ENCODE peak calls at places on chromosomes 12 and 14, in six cellular contexts. One of them, this sample, is unnamed.

GRCh38 chr14:105203057-105203494 is 22.0 kb upstream of the NUDT14 start:
- DNase-seq in A549: peak
- DNase-seq in H1: peak
- DNase-seq in HepG2: no peak
- DNase-seq in WTC11: peak
- DNase-seq in K562: peak
- DNase-seq in this sample: peak

GRCh38 chr14:76782115-76782884 is 21.0 kb downstream of the VASH1 start:
- DNase-seq in A549: no peak
- DNase-seq in H1: no peak
- DNase-seq in HepG2: no peak
- DNase-seq in WTC11: no peak
- DNase-seq in K562: no peak
- DNase-seq in this sample: no peak

GRCh38 chr14:101026341-101026740 is 122.8 kb upstream of the RTL1 start:
- DNase-seq in A549: no peak
- DNase-seq in H1: no peak
- DNase-seq in HepG2: no peak
- DNase-seq in WTC11: no peak
- DNase-seq in K562: no peak
- DNase-seq in this sample: no peak

GRCh38 chr14:20609215-20610001 is 18.2 kb upstream of the RNASE12 start:
- DNase-seq in A549: peak
- DNase-seq in H1: no peak
- DNase-seq in HepG2: peak
- DNase-seq in WTC11: peak
- DNase-seq in K562: peak
- DNase-seq in this sample: peak

GRCh38 chr12:113222730-113223531 is 1.7 kb downstream of the TPCN1 start:
- DNase-seq in A549: peak
- DNase-seq in H1: no peak
- DNase-seq in HepG2: peak
- DNase-seq in WTC11: no peak
- DNase-seq in K562: no peak
- DNase-seq in this sample: peak

GRCh38 chr14:68460541-68460940 is 332.3 kb downstream of the ZFP36L1 start:
- DNase-seq in A549: no peak
- DNase-seq in H1: no peak
- DNase-seq in HepG2: no peak
- DNase-seq in WTC11: no peak
- DNase-seq in K562: no peak
- DNase-seq in this sample: peak

GRCh38 chr12:132424118-132424438 is 65.9 kb upstream of the FBRSL1 start:
- DNase-seq in A549: no peak
- DNase-seq in H1: no peak
- DNase-seq in HepG2: no peak
- DNase-seq in WTC11: no peak
- DNase-seq in K562: no peak
- DNase-seq in this sample: no peak

GRCh38 chr12:123062682-123063426 is 82.4 kb downstream of the ARL6IP4 start:
- DNase-seq in A549: peak
- DNase-seq in H1: no peak
- DNase-seq in HepG2: peak
- DNase-seq in WTC11: no peak
- DNase-seq in K562: peak
- DNase-seq in this sample: peak

GRCh38 chr12:101604132-101604531 is 9.4 kb downstream of the MYBPC1 start:
- DNase-seq in A549: no peak
- DNase-seq in H1: no peak
- DNase-seq in HepG2: peak
- DNase-seq in WTC11: no peak
- DNase-seq in K562: no peak
- DNase-seq in this sample: no peak

GRCh38 chr14:85817430-85817829 is 287.5 kb downstream of the FLRT2 start:
- DNase-seq in A549: no peak
- DNase-seq in H1: no peak
- DNase-seq in HepG2: no peak
- DNase-seq in WTC11: no peak
- DNase-seq in K562: no peak
- DNase-seq in this sample: no peak

GRCh38 chr12:52836042-52836466 is 1.9 kb upstream of the KRT79 start:
- DNase-seq in A549: no peak
- DNase-seq in H1: no peak
- DNase-seq in HepG2: no peak
- DNase-seq in WTC11: no peak
- DNase-seq in K562: peak
- DNase-seq in this sample: peak

GRCh38 chr14:104970231-104971068 is 7.7 kb downstream of the AHNAK2 start:
- DNase-seq in A549: peak
- DNase-seq in H1: no peak
- DNase-seq in HepG2: no peak
- DNase-seq in WTC11: no peak
- DNase-seq in K562: no peak
- DNase-seq in this sample: peak

GRCh38 chr12:54191550-54192022 is 2.8 kb upstream of the SMUG1 start:
- DNase-seq in A549: peak
- DNase-seq in H1: peak
- DNase-seq in HepG2: peak
- DNase-seq in WTC11: peak
- DNase-seq in K562: peak
- DNase-seq in this sample: peak

GRCh38 chr14:71711131-71711530 is 221.1 kb upstream of the RGS6 start:
- DNase-seq in A549: no peak
- DNase-seq in H1: no peak
- DNase-seq in HepG2: no peak
- DNase-seq in WTC11: no peak
- DNase-seq in K562: no peak
- DNase-seq in this sample: no peak

GRCh38 chr14:66254066-66254465 is 232.1 kb upstream of the CCDC196 start:
- DNase-seq in A549: no peak
- DNase-seq in H1: peak
- DNase-seq in HepG2: no peak
- DNase-seq in WTC11: no peak
- DNase-seq in K562: no peak
- DNase-seq in this sample: no peak

GRCh38 chr14:58626441-58626840 is 11.3 kb upstream of the DACT1 start:
- DNase-seq in A549: no peak
- DNase-seq in H1: no peak
- DNase-seq in HepG2: no peak
- DNase-seq in WTC11: no peak
- DNase-seq in K562: no peak
- DNase-seq in this sample: no peak

GRCh38 chr14:68951051-68951797 is 27.9 kb downstream of the ACTN1 start:
- DNase-seq in A549: peak
- DNase-seq in H1: no peak
- DNase-seq in HepG2: no peak
- DNase-seq in WTC11: no peak
- DNase-seq in K562: peak
- DNase-seq in this sample: peak

GRCh38 chr12:15527201-15527782 is 205.0 kb downstream of the PTPRO start:
- DNase-seq in A549: peak
- DNase-seq in H1: no peak
- DNase-seq in HepG2: peak
- DNase-seq in WTC11: no peak
- DNase-seq in K562: no peak
- DNase-seq in this sample: peak

GRCh38 chr12:52633383-52633782 is 15.0 kb upstream of the KRT73 start:
- DNase-seq in A549: no peak
- DNase-seq in H1: no peak
- DNase-seq in HepG2: no peak
- DNase-seq in WTC11: no peak
- DNase-seq in K562: no peak
- DNase-seq in this sample: no peak

GRCh38 chr12:75047885-75048525 is 161.6 kb downstream of the KCNC2 start:
- DNase-seq in A549: no peak
- DNase-seq in H1: no peak
- DNase-seq in HepG2: no peak
- DNase-seq in WTC11: no peak
- DNase-seq in K562: no peak
- DNase-seq in this sample: no peak

DNA sequence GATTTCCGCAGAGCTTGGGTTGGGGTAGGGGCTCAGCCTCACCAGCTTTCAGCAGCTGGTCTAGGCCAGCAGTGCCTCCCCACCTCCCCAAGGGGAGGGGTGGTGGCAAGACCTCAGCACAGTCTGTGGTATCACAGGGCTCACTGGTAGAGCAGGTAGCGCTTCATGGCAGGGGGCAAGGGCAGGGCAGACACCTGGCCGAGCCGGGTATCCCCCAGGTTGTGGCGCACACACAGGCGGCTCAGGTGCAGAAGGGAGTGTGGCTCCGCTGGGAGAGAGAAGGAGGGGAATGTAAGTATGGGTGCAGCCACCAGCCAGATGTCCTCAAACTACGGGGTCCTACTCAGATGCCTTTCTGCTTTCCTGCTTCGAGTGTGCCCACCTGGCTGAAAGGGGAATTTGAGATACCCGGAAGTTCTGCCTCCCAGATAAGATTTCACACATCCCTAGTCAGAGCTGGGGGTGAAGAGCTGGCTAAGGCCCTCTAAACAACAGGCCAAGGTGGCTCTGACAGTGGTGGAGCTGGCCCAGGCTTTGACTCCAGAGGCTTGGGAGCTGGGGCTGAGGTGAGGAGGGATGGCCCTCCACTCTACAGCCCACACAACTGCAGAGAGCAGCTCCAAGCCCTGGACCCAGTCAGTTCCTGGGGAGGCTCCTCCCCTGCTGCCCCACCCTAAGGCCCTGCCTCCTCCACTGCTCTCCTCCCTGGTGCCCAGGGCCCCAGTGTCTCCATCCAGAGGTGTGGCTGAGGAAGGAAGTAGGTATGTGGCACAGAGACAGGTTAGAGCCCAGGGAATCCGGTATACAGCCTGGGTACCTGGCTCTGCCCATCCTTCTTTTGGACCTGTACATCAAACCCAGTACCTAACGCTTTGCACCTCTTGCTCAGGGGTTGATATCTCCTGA is 1.8 kb downstream of the SPSB2 start:
- DNase-seq in A549: peak
- DNase-seq in H1: no peak
- DNase-seq in HepG2: no peak
- DNase-seq in WTC11: no peak
- DNase-seq in K562: peak
- DNase-seq in this sample: no peak
- TF ChIP-seq JUN in A549: peak
- TF ChIP-seq JUN in H1: no peak
- TF ChIP-seq JUN in HepG2: no peak
- TF ChIP-seq JUN in WTC11: no peak
- TF ChIP-seq JUN in K562: no peak
- TF ChIP-seq JUN in this sample: no peak

GRCh38 chr12:14260011-14260993 is 105.2 kb upstream of the ATF7IP start:
- DNase-seq in A549: peak
- DNase-seq in H1: peak
- DNase-seq in HepG2: peak
- DNase-seq in WTC11: peak
- DNase-seq in K562: peak
- DNase-seq in this sample: peak
- TF ChIP-seq JUN in A549: no peak
- TF ChIP-seq JUN in H1: no peak
- TF ChIP-seq JUN in HepG2: no peak
- TF ChIP-seq JUN in WTC11: no peak
- TF ChIP-seq JUN in K562: no peak
- TF ChIP-seq JUN in this sample: no peak

GRCh38 chr12:90959538-90960139 is 4.7 kb upstream of the CCER1 start:
- DNase-seq in A549: peak
- DNase-seq in H1: no peak
- DNase-seq in HepG2: peak
- DNase-seq in WTC11: no peak
- DNase-seq in K562: peak
- DNase-seq in this sample: peak
- TF ChIP-seq JUN in A549: no peak
- TF ChIP-seq JUN in H1: no peak
- TF ChIP-seq JUN in HepG2: no peak
- TF ChIP-seq JUN in WTC11: no peak
- TF ChIP-seq JUN in K562: no peak
- TF ChIP-seq JUN in this sample: no peak

GRCh38 chr12:82176761-82177490 is 181.3 kb downstream of the CCDC59 start:
- DNase-seq in A549: no peak
- DNase-seq in H1: no peak
- DNase-seq in HepG2: no peak
- DNase-seq in WTC11: no peak
- DNase-seq in K562: no peak
- DNase-seq in this sample: no peak

GRCh38 chr12:82174383-82174782 is 183.8 kb downstream of the CCDC59 start:
- DNase-seq in A549: no peak
- DNase-seq in H1: no peak
- DNase-seq in HepG2: no peak
- DNase-seq in WTC11: no peak
- DNase-seq in K562: no peak
- DNase-seq in this sample: no peak

GRCh38 chr12:82174936-82175335 is 183.3 kb downstream of the CCDC59 start:
- DNase-seq in A549: no peak
- DNase-seq in H1: no peak
- DNase-seq in HepG2: no peak
- DNase-seq in WTC11: no peak
- DNase-seq in K562: no peak
- DNase-seq in this sample: no peak

DNA sequence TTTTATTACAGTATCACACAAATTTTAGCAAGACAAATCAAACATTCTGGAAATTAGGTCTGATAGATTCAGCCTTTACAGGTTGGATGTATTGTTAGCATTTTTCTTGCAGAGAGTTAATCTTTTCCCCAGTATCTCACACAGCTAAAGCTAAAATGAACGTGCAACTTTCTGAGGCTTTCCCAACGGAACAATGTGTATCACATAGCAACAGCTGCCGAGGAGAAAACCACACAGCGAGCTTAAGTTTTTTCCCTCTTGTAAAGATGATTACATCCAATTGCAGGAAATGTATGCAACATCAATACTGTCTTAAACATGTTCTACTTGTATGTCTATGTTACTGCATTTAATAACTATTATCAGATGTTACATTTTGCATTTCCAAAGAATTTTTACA is 182.2 kb downstream of the CCDC59 start:
- DNase-seq in A549: no peak
- DNase-seq in H1: no peak
- DNase-seq in HepG2: no peak
- DNase-seq in WTC11: no peak
- DNase-seq in K562: no peak
- DNase-seq in this sample: no peak
- TF ChIP-seq JUN in A549: no peak
- TF ChIP-seq JUN in H1: no peak
- TF ChIP-seq JUN in HepG2: no peak
- TF ChIP-seq JUN in WTC11: no peak
- TF ChIP-seq JUN in K562: no peak
- TF ChIP-seq JUN in this sample: no peak

GRCh38 chr14:61461808-61462275 is 140.5 kb downstream of the PRKCH start:
- DNase-seq in A549: peak
- DNase-seq in H1: no peak
- DNase-seq in HepG2: peak
- DNase-seq in WTC11: no peak
- DNase-seq in K562: peak
- DNase-seq in this sample: peak
- TF ChIP-seq JUN in A549: no peak
- TF ChIP-seq JUN in H1: no peak
- TF ChIP-seq JUN in HepG2: no peak
- TF ChIP-seq JUN in WTC11: no peak
- TF ChIP-seq JUN in K562: no peak
- TF ChIP-seq JUN in this sample: no peak

GRCh38 chr12:128786741-128787391 is 36.9 kb downstream of the SLC15A4 start:
- DNase-seq in A549: no peak
- DNase-seq in H1: no peak
- DNase-seq in HepG2: no peak
- DNase-seq in WTC11: no peak
- DNase-seq in K562: no peak
- DNase-seq in this sample: no peak
- TF ChIP-seq JUN in A549: no peak
- TF ChIP-seq JUN in H1: no peak
- TF ChIP-seq JUN in HepG2: no peak
- TF ChIP-seq JUN in WTC11: no peak
- TF ChIP-seq JUN in K562: no peak
- TF ChIP-seq JUN in this sample: no peak